ENCODE peak calls at places on chromosome 16, in five cellular contexts. One of them, this sample, is unnamed.

GRCh38 chr16:82761236-82761635 is 134.5 kb downstream of the CDH13 start:
- DNase-seq in BJ: no peak
- DNase-seq in sigmoid colon: peak
- DNase-seq in CD4-positive, alpha-beta T cell: no peak
- DNase-seq in H9: no peak
- DNase-seq in this sample: peak

GRCh38 chr16:24980077-24980793 is 34.9 kb downstream of the ARHGAP17 start:
- DNase-seq in H9: peak
- DNase-seq in sigmoid colon: no peak
- DNase-seq in BJ: no peak
- DNase-seq in CD4-positive, alpha-beta T cell: no peak
- DNase-seq in this sample: no peak

GRCh38 chr16:84138824-84139627 is 6.0 kb downstream of the HSDL1 start:
- DNase-seq in CD4-positive, alpha-beta T cell: no peak
- DNase-seq in BJ: no peak
- DNase-seq in sigmoid colon: no peak
- DNase-seq in H9: no peak
- DNase-seq in this sample: no peak

GRCh38 chr16:3907586-3907985 is 27.1 kb upstream of the CREBBP start:
- DNase-seq in sigmoid colon: no peak
- DNase-seq in CD4-positive, alpha-beta T cell: no peak
- DNase-seq in H9: peak
- DNase-seq in BJ: no peak
- DNase-seq in this sample: no peak

GRCh38 chr16:82867425-82867824 is 240.7 kb downstream of the CDH13 start:
- DNase-seq in H9: no peak
- DNase-seq in CD4-positive, alpha-beta T cell: no peak
- DNase-seq in sigmoid colon: no peak
- DNase-seq in BJ: no peak
- DNase-seq in this sample: no peak

GRCh38 chr16:27455700-27456099 is 53.7 kb downstream of the IL21R start:
- DNase-seq in H9: no peak
- DNase-seq in CD4-positive, alpha-beta T cell: no peak
- DNase-seq in sigmoid colon: no peak
- DNase-seq in BJ: no peak
- DNase-seq in this sample: no peak

GRCh38 chr16:7405166-7405565 is 72.5 kb downstream of the RBFOX1 start:
- DNase-seq in H9: peak
- DNase-seq in BJ: no peak
- DNase-seq in sigmoid colon: no peak
- DNase-seq in CD4-positive, alpha-beta T cell: no peak
- DNase-seq in this sample: no peak

GRCh38 chr16:54397190-54397835 is 110.7 kb upstream of the IRX3 start:
- DNase-seq in sigmoid colon: no peak
- DNase-seq in H9: no peak
- DNase-seq in CD4-positive, alpha-beta T cell: no peak
- DNase-seq in BJ: no peak
- DNase-seq in this sample: no peak

GRCh38 chr16:24848065-24848464 is 2.3 kb downstream of the SLC5A11 start:
- DNase-seq in CD4-positive, alpha-beta T cell: no peak
- DNase-seq in sigmoid colon: peak
- DNase-seq in BJ: no peak
- DNase-seq in H9: no peak
- DNase-seq in this sample: no peak

GRCh38 chr16:48897698-48898205 is 287.8 kb upstream of the N4BP1 start:
- DNase-seq in H9: peak
- DNase-seq in CD4-positive, alpha-beta T cell: no peak
- DNase-seq in BJ: no peak
- DNase-seq in sigmoid colon: no peak
- DNase-seq in this sample: no peak

GRCh38 chr16:31695667-31696066 is 168.0 kb downstream of the AHSP start:
- DNase-seq in H9: no peak
- DNase-seq in BJ: no peak
- DNase-seq in sigmoid colon: no peak
- DNase-seq in CD4-positive, alpha-beta T cell: no peak
- DNase-seq in this sample: no peak

GRCh38 chr16:8571061-8571596 is 19.2 kb downstream of the TMEM114 start:
- DNase-seq in H9: no peak
- DNase-seq in CD4-positive, alpha-beta T cell: no peak
- DNase-seq in sigmoid colon: no peak
- DNase-seq in BJ: peak
- DNase-seq in this sample: peak

GRCh38 chr16:1430214-1430758 is 592 bp upstream of the PERCC1 start:
- DNase-seq in BJ: no peak
- DNase-seq in H9: no peak
- DNase-seq in CD4-positive, alpha-beta T cell: no peak
- DNase-seq in sigmoid colon: no peak
- DNase-seq in this sample: no peak

GRCh38 chr16:74999208-74999682 is 421 bp downstream of the ZNRF1 start:
- DNase-seq in CD4-positive, alpha-beta T cell: peak
- DNase-seq in BJ: no peak
- DNase-seq in H9: no peak
- DNase-seq in sigmoid colon: peak
- DNase-seq in this sample: no peak

GRCh38 chr16:56611281-56611833 is 3.0 kb downstream of the MT2A start:
- DNase-seq in BJ: no peak
- DNase-seq in sigmoid colon: no peak
- DNase-seq in CD4-positive, alpha-beta T cell: no peak
- DNase-seq in H9: no peak
- DNase-seq in this sample: no peak

GRCh38 chr16:76837872-76838271 is 353.1 kb upstream of the MON1B start:
- DNase-seq in sigmoid colon: no peak
- DNase-seq in BJ: no peak
- DNase-seq in H9: no peak
- DNase-seq in CD4-positive, alpha-beta T cell: no peak
- DNase-seq in this sample: no peak

GRCh38 chr16:56689171-56689570 is 6.9 kb downstream of the MT1X start:
- DNase-seq in CD4-positive, alpha-beta T cell: no peak
- DNase-seq in BJ: no peak
- DNase-seq in H9: no peak
- DNase-seq in sigmoid colon: no peak
- DNase-seq in this sample: no peak

GRCh38 chr16:28096974-28097373 is 33.5 kb upstream of the GSG1L start:
- DNase-seq in CD4-positive, alpha-beta T cell: no peak
- DNase-seq in BJ: no peak
- DNase-seq in sigmoid colon: peak
- DNase-seq in H9: no peak
- DNase-seq in this sample: no peak

GRCh38 chr16:16933861-16934260 is 536.9 kb downstream of the XYLT1 start:
- DNase-seq in sigmoid colon: no peak
- DNase-seq in BJ: no peak
- DNase-seq in H9: peak
- DNase-seq in CD4-positive, alpha-beta T cell: no peak
- DNase-seq in this sample: no peak

GRCh38 chr16:68640972-68641371 is 4.1 kb upstream of the CDH3 start:
- DNase-seq in CD4-positive, alpha-beta T cell: no peak
- DNase-seq in BJ: peak
- DNase-seq in sigmoid colon: no peak
- DNase-seq in H9: no peak
- DNase-seq in this sample: no peak

GRCh38 chr16:57623251-57624043 is 5.0 kb upstream of the ADGRG1 start:
- DNase-seq in sigmoid colon: peak
- DNase-seq in H9: peak
- DNase-seq in BJ: no peak
- DNase-seq in CD4-positive, alpha-beta T cell: no peak
- DNase-seq in this sample: no peak

GRCh38 chr16:85220125-85220839 is 108.0 kb upstream of the CIBAR2 start:
- DNase-seq in H9: no peak
- DNase-seq in sigmoid colon: peak
- DNase-seq in BJ: peak
- DNase-seq in CD4-positive, alpha-beta T cell: no peak
- DNase-seq in this sample: peak

GRCh38 chr16:4689864-4690704 is 3.3 kb upstream of the NUDT16L1 start:
- DNase-seq in sigmoid colon: peak
- DNase-seq in H9: no peak
- DNase-seq in BJ: no peak
- DNase-seq in CD4-positive, alpha-beta T cell: no peak
- DNase-seq in this sample: no peak

GRCh38 chr16:86578499-86579267 is at the start of gene FOXL1:
- DNase-seq in BJ: no peak
- DNase-seq in H9: peak
- DNase-seq in sigmoid colon: no peak
- DNase-seq in CD4-positive, alpha-beta T cell: no peak
- DNase-seq in this sample: no peak

GRCh38 chr16:58099097-58099955 is 29.9 kb downstream of the CFAP20 start:
- DNase-seq in BJ: no peak
- DNase-seq in H9: no peak
- DNase-seq in sigmoid colon: peak
- DNase-seq in CD4-positive, alpha-beta T cell: no peak
- DNase-seq in this sample: no peak

GRCh38 chr16:30353438-30354129 is 1.5 kb downstream of the CD2BP2 start:
- DNase-seq in sigmoid colon: no peak
- DNase-seq in CD4-positive, alpha-beta T cell: no peak
- DNase-seq in H9: no peak
- DNase-seq in BJ: no peak
- DNase-seq in this sample: no peak

GRCh38 chr16:81006472-81007311 is at the start of the genes CENPN and CMC2:
- DNase-seq in sigmoid colon: peak
- DNase-seq in CD4-positive, alpha-beta T cell: peak
- DNase-seq in H9: peak
- DNase-seq in BJ: peak
- DNase-seq in this sample: peak
- TF ChIP-seq CTCF in sigmoid colon: no peak
- TF ChIP-seq CTCF in CD4-positive, alpha-beta T cell: no peak
- TF ChIP-seq CTCF in H9: no peak
- TF ChIP-seq CTCF in BJ: no peak
- TF ChIP-seq CTCF in this sample: no peak

GRCh38 chr16:63530974-63531373 is 1494.7 kb upstream of the CDH8 start:
- DNase-seq in sigmoid colon: no peak
- DNase-seq in CD4-positive, alpha-beta T cell: no peak
- DNase-seq in H9: no peak
- DNase-seq in BJ: no peak
- DNase-seq in this sample: no peak

GRCh38 chr16:63527404-63527803 is 1491.2 kb upstream of the CDH8 start:
- DNase-seq in CD4-positive, alpha-beta T cell: no peak
- DNase-seq in sigmoid colon: no peak
- DNase-seq in BJ: no peak
- DNase-seq in H9: no peak
- DNase-seq in this sample: no peak

GRCh38 chr16:63530208-63530607 is 1494.0 kb upstream of the CDH8 start:
- DNase-seq in BJ: no peak
- DNase-seq in H9: no peak
- DNase-seq in sigmoid colon: no peak
- DNase-seq in CD4-positive, alpha-beta T cell: no peak
- DNase-seq in this sample: no peak
- TF ChIP-seq CTCF in BJ: no peak
- TF ChIP-seq CTCF in H9: peak
- TF ChIP-seq CTCF in sigmoid colon: no peak
- TF ChIP-seq CTCF in CD4-positive, alpha-beta T cell: no peak
- TF ChIP-seq CTCF in this sample: peak

DNA sequence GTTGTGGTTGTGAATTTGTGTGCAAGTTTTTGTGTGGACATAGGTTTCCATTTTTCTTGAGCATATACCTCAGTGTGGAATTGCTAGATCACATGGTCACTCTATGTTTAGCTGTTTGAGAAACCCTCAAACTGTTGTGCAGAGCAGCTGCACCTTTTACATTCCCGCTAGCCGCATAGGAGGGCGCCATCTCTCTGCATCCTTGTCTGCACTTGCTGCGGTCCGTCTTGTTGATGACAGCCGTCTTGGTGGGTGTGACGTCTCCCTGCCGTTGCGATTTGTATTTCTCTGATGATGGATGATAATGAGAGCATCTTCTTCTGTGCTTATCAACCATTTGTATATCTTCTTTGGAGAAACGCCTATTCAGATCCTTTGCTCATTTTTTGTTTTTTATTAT is 25.1 kb upstream of the IL17C start:
- DNase-seq in CD4-positive, alpha-beta T cell: no peak
- DNase-seq in sigmoid colon: no peak
- DNase-seq in BJ: no peak
- DNase-seq in H9: no peak
- DNase-seq in this sample: no peak
- TF ChIP-seq CTCF in CD4-positive, alpha-beta T cell: no peak
- TF ChIP-seq CTCF in sigmoid colon: no peak
- TF ChIP-seq CTCF in BJ: no peak
- TF ChIP-seq CTCF in H9: peak
- TF ChIP-seq CTCF in this sample: no peak

GRCh38 chr16:23256440-23256839 is 45.7 kb upstream of the SCNN1B start:
- DNase-seq in BJ: no peak
- DNase-seq in CD4-positive, alpha-beta T cell: no peak
- DNase-seq in sigmoid colon: no peak
- DNase-seq in H9: no peak
- DNase-seq in this sample: no peak

GRCh38 chr16:23257682-23258081 is 44.4 kb upstream of the SCNN1B start:
- DNase-seq in CD4-positive, alpha-beta T cell: no peak
- DNase-seq in sigmoid colon: no peak
- DNase-seq in H9: no peak
- DNase-seq in BJ: no peak
- DNase-seq in this sample: no peak

GRCh38 chr16:23255000-23255399 is 47.1 kb upstream of the SCNN1B start:
- DNase-seq in CD4-positive, alpha-beta T cell: no peak
- DNase-seq in BJ: no peak
- DNase-seq in H9: no peak
- DNase-seq in sigmoid colon: no peak
- DNase-seq in this sample: no peak

GRCh38 chr16:23254338-23254737 is 47.8 kb upstream of the SCNN1B start:
- DNase-seq in CD4-positive, alpha-beta T cell: no peak
- DNase-seq in BJ: peak
- DNase-seq in H9: no peak
- DNase-seq in sigmoid colon: no peak
- DNase-seq in this sample: no peak

DNA sequence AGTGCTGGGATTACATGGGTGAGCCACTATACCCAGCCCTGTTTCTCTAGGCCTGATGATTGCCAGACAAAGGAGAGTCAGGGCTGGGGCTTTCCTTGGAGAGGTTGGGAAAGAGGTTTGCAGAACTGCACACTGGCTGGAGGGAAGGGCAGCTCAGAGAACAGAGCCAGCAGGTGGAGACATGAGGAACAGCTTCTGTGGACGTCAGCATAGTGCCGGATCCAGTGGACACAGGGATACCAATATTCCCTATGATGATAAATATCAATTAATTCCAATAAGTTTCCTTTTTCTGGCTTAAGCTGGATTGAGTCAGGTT is 43.2 kb upstream of the SCNN1B start:
- DNase-seq in H9: no peak
- DNase-seq in BJ: no peak
- DNase-seq in CD4-positive, alpha-beta T cell: no peak
- DNase-seq in sigmoid colon: no peak
- DNase-seq in this sample: no peak
- TF ChIP-seq CTCF in H9: no peak
- TF ChIP-seq CTCF in BJ: no peak
- TF ChIP-seq CTCF in CD4-positive, alpha-beta T cell: no peak
- TF ChIP-seq CTCF in sigmoid colon: no peak
- TF ChIP-seq CTCF in this sample: no peak

GRCh38 chr16:77273-77806 is 685 bp upstream of the MPG start:
- DNase-seq in sigmoid colon: peak
- DNase-seq in BJ: no peak
- DNase-seq in CD4-positive, alpha-beta T cell: peak
- DNase-seq in H9: peak
- DNase-seq in this sample: no peak

GRCh38 chr16:74437-75318 is 2.2 kb upstream of the RHBDF1 start:
- DNase-seq in sigmoid colon: no peak
- DNase-seq in CD4-positive, alpha-beta T cell: no peak
- DNase-seq in BJ: no peak
- DNase-seq in H9: peak
- DNase-seq in this sample: no peak

GRCh38 chr16:76535-77272 is 1.3 kb upstream of the MPG start:
- DNase-seq in sigmoid colon: peak
- DNase-seq in CD4-positive, alpha-beta T cell: no peak
- DNase-seq in H9: no peak
- DNase-seq in BJ: no peak
- DNase-seq in this sample: peak

GRCh38 chr16:74025-74424 is 1.6 kb upstream of the RHBDF1 start:
- DNase-seq in H9: no peak
- DNase-seq in sigmoid colon: no peak
- DNase-seq in BJ: no peak
- DNase-seq in CD4-positive, alpha-beta T cell: no peak
- DNase-seq in this sample: no peak

GRCh38 chr16:75580-76501 is 2.2 kb upstream of the MPG start:
- DNase-seq in CD4-positive, alpha-beta T cell: no peak
- DNase-seq in H9: peak
- DNase-seq in BJ: no peak
- DNase-seq in sigmoid colon: peak
- DNase-seq in this sample: peak
- TF ChIP-seq CTCF in CD4-positive, alpha-beta T cell: no peak
- TF ChIP-seq CTCF in H9: peak
- TF ChIP-seq CTCF in BJ: peak
- TF ChIP-seq CTCF in sigmoid colon: no peak
- TF ChIP-seq CTCF in this sample: peak